ENCODE peak calls at places on chromosomes 4 and X, in ten cellular contexts. R is upper lobe of left lung, F is breast epithelium, Z is heart left ventricle, N is endothelial cell of umbilical vein, W is right lobe of liver, P is A549, M is suprapubic skin, O is gastrocnemius medialis, S is sigmoid colon. G is an unnamed sample.

GRCh38 chr4:157674699-157675098 is 454.2 kb downstream of the GRIA2 start:
- DNase-seq in R (no peak), F (peak), Z (no peak), N (no peak), W (no peak), P (no peak), M (no peak), O (no peak), S (no peak), G (peak)

GRCh38 chr4:87430038-87430437 is 7.7 kb downstream of the NUDT9 start:
- DNase-seq in R (no peak), F (no peak), Z (no peak), N (no peak), W (no peak), P (no peak), M (no peak), O (no peak), S (no peak), G (no peak)

GRCh38 chr4:52657630-52658501 is 1.2 kb downstream of the USP46 start:
- DNase-seq in R (peak), F (no peak), Z (no peak), N (peak), W (no peak), P (no peak), M (no peak), O (peak), S (peak), G (peak)

GRCh38 chrX:12978205-12979010 is 3.5 kb downstream of the TMSB4X start:
- DNase-seq in R (no peak), F (peak), Z (no peak), N (peak), W (no peak), P (no peak), M (no peak), O (no peak), S (peak), G (peak)

GRCh38 chr4:111556861-111557260 is 588.4 kb upstream of the FAM241A start:
- DNase-seq in R (no peak), F (no peak), Z (no peak), N (no peak), W (no peak), P (no peak), M (no peak), O (no peak), S (no peak), G (no peak)

GRCh38 chrX:264634-265455 is 16.3 kb upstream of the PLCXD1 start:
- DNase-seq in R (no peak), F (peak), Z (no peak), N (no peak), W (no peak), P (no peak), M (no peak), O (no peak), S (peak), G (peak)

GRCh38 chr4:68367835-68368234 is 17.9 kb upstream of the YTHDC1 start:
- DNase-seq in R (no peak), F (no peak), Z (no peak), N (no peak), W (no peak), P (no peak), M (no peak), O (no peak), S (no peak), G (no peak)

GRCh38 chrX:110795645-110796510 is at the start of gene CHRDL1:
- DNase-seq in R (peak), F (no peak), Z (peak), N (no peak), W (peak), P (peak), M (peak), O (no peak), S (peak), G (peak)

GRCh38 chrX:69025802-69026301 is 139.4 kb downstream of the PJA1 start:
- DNase-seq in R (no peak), F (no peak), Z (no peak), N (no peak), W (no peak), P (no peak), M (no peak), O (no peak), S (no peak), G (no peak)

GRCh38 chr4:190019023-190019858 is 7.8 kb downstream of the FRG2 start:
- DNase-seq in R (peak), F (no peak), Z (no peak), N (no peak), W (no peak), P (no peak), M (no peak), O (no peak), S (no peak), G (no peak)

GRCh38 chr4:152536545-152537182 is 772 bp upstream of the FBXW7 start:
- DNase-seq in R (no peak), F (no peak), Z (peak), N (no peak), W (no peak), P (peak), M (no peak), O (no peak), S (no peak), G (no peak)

GRCh38 chrX:136310411-136310810 is 9.6 kb downstream of the ADGRG4 start:
- DNase-seq in R (no peak), F (no peak), Z (no peak), N (no peak), W (no peak), P (peak), M (no peak), O (no peak), S (no peak), G (no peak)

GRCh38 chrX:8090482-8090881 is 80.6 kb downstream of the VCX2 start:
- DNase-seq in R (no peak), F (no peak), Z (no peak), N (no peak), W (no peak), P (no peak), M (no peak), O (no peak), S (no peak), G (no peak)

GRCh38 chrX:2242980-2243379 is 257.8 kb downstream of the DHRSX start:
- DNase-seq in R (peak), F (no peak), Z (no peak), N (no peak), W (no peak), P (no peak), M (no peak), O (no peak), S (no peak), G (no peak)

GRCh38 chr4:143026459-143027170 is 158.1 kb upstream of the USP38 start:
- DNase-seq in R (no peak), F (no peak), Z (no peak), N (no peak), W (no peak), P (no peak), M (no peak), O (no peak), S (no peak), G (no peak)

GRCh38 chr4:108763226-108763593 is 357 bp upstream of the ETNPPL start:
- DNase-seq in R (no peak), F (no peak), Z (no peak), N (peak), W (no peak), P (no peak), M (no peak), O (no peak), S (no peak), G (no peak)

GRCh38 chr4:3355266-3355748 is 62.5 kb downstream of the RGS12 start:
- DNase-seq in R (no peak), F (peak), Z (no peak), N (peak), W (no peak), P (no peak), M (peak), O (no peak), S (no peak), G (no peak)

GRCh38 chr4:16710198-16710597 is 188.2 kb downstream of the LDB2 start:
- DNase-seq in R (no peak), F (no peak), Z (no peak), N (no peak), W (no peak), P (no peak), M (no peak), O (no peak), S (no peak), G (no peak)

GRCh38 chr4:160299608-160300007 is 1196.7 kb downstream of the RAPGEF2 start:
- DNase-seq in R (no peak), F (no peak), Z (no peak), N (no peak), W (no peak), P (no peak), M (no peak), O (no peak), S (no peak), G (no peak)

GRCh38 chrX:74449937-74450330 is 28.6 kb downstream of the SLC16A2 start:
- DNase-seq in R (no peak), F (no peak), Z (no peak), N (no peak), W (no peak), P (no peak), M (no peak), O (no peak), S (no peak), G (no peak)

GRCh38 chr4:101037938-101038413 is 309.4 kb downstream of the PPP3CA start:
- DNase-seq in R (no peak), F (no peak), Z (peak), N (peak), W (no peak), P (no peak), M (no peak), O (no peak), S (no peak), G (no peak)

GRCh38 chr4:166092797-166093196 is 219.8 kb downstream of the TLL1 start:
- DNase-seq in R (no peak), F (no peak), Z (no peak), N (no peak), W (no peak), P (no peak), M (no peak), O (no peak), S (no peak), G (peak)

GRCh38 chrX:2678583-2678982 is 12.5 kb upstream of the CD99 start:
- DNase-seq in R (no peak), F (no peak), Z (no peak), N (no peak), W (no peak), P (no peak), M (no peak), O (no peak), S (no peak), G (no peak)

GRCh38 chrX:120671963-120672362 is 42.1 kb upstream of the C1GALT1C1 start:
- DNase-seq in R (no peak), F (no peak), Z (no peak), N (no peak), W (no peak), P (no peak), M (no peak), O (no peak), S (no peak), G (no peak)

GRCh38 chr4:37760840-37761239 is 65.6 kb upstream of the PGM2 start:
- DNase-seq in R (no peak), F (no peak), Z (no peak), N (no peak), W (no peak), P (no peak), M (no peak), O (no peak), S (no peak), G (no peak)
- TF ChIP-seq POLR2A in R (no peak), F (no peak), Z (no peak), N (no peak), W (no peak), P (no peak), M (no peak), O (no peak), S (no peak), G (no peak)

DNA sequence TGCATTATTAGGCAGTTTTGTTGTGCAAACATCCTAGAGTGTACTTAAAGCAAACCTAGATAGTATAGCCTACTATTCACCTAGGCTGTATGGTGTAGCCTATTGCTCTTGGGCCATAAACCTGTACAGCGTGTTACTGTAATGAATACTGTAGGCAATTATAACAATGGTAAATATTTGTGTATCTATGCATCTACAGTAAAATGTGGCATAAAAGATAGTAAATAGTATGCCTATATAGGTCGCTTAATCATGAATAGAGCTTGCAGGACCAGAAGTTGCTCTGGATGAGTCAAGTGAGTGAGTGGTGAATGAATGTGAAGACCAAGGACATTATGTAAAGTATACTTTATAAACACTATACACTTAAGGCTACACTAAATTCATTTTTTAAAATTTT is 16.6 kb downstream of the USO1 start:
- DNase-seq in R (no peak), F (no peak), Z (no peak), N (no peak), W (no peak), P (no peak), M (no peak), O (no peak), S (no peak), G (no peak)
- H3K27ac ChIP-seq in R (no peak), F (no peak), Z (no peak), N (no peak), W (no peak), P (no peak), M (no peak), O (peak), S (no peak), G (no peak)

GRCh38 chr4:8468746-8469535 is 28.4 kb downstream of the TRMT44 start:
- DNase-seq in R (peak), F (peak), Z (peak), N (peak), W (peak), P (peak), M (no peak), O (no peak), S (peak), G (peak)
- TF ChIP-seq POLR2A in R (no peak), F (no peak), Z (no peak), N (no peak), W (no peak), P (no peak), M (no peak), O (no peak), S (no peak), G (no peak)

GRCh38 chr4:1196421-1197183 is 24.2 kb upstream of the SPON2 start:
- DNase-seq in R (no peak), F (peak), Z (no peak), N (no peak), W (no peak), P (no peak), M (no peak), O (no peak), S (peak), G (no peak)

GRCh38 chr4:1194028-1194900 is 21.9 kb upstream of the SPON2 start:
- DNase-seq in R (peak), F (peak), Z (peak), N (peak), W (no peak), P (no peak), M (no peak), O (no peak), S (peak), G (peak)

GRCh38 chr4:1195894-1196401 is 23.6 kb upstream of the SPON2 start:
- DNase-seq in R (peak), F (peak), Z (no peak), N (no peak), W (no peak), P (no peak), M (no peak), O (no peak), S (peak), G (no peak)

GRCh38 chr4:1193206-1194027 is 21.0 kb upstream of the SPON2 start:
- DNase-seq in R (peak), F (peak), Z (peak), N (no peak), W (no peak), P (no peak), M (no peak), O (no peak), S (peak), G (peak)

DNA sequence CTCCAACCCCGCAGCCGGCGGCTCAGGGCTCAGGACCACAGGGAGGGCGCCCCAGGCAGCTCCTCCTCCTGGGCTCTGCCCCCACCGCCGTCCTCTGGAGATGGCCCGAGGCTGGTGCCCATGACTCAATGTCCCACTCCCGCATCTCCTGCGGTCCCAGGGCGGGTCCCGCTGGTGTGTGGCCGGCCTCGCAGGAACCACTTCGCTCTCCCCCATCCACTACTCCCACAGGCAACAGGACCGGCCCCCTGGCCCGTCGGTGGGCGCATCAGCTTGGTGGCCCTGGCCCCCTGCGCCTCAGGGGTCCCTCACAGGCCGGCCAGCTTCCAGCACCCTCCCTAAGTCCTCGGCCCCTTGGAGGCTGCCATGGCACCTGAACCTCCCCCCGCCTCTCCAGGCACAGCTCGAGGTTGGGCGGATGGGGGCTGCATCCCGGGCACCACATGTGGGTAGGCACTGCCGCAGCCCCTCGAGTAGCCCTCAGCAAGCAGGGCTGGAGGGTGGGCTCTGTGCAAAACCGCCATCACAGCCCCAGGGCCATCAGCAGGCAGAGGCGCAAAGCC is 22.8 kb upstream of the SPON2 start:
- DNase-seq in R (peak), F (peak), Z (no peak), N (no peak), W (no peak), P (no peak), M (no peak), O (no peak), S (peak), G (no peak)
- H3K27ac ChIP-seq in R (peak), F (peak), Z (peak), N (no peak), W (no peak), P (no peak), M (no peak), O (no peak), S (peak), G (no peak)

GRCh38 chr4:55853484-55854046 is at the start of gene EXOC1:
- DNase-seq in R (peak), F (peak), Z (peak), N (peak), W (peak), P (peak), M (peak), O (peak), S (peak), G (peak)
- TF ChIP-seq POLR2A in R (peak), F (peak), Z (no peak), N (peak), W (peak), P (peak), M (peak), O (peak), S (peak), G (peak)